ENCODE peak calls at places on chromosomes 12 and 14, in eight cellular contexts. W, U, K, V, F, Y, Q and D are unnamed samples.
A peak's percentile ranks its signal among the peaks of the same experiment; 100 is the strongest.

GRCh38 chr14:24329073-24329663 is 5.7 kb downstream of the ADCY4 start:
- DNase-seq in W (no peak), U (no peak), K (no peak), V (no peak), F (no peak), Y (no peak), Q (no peak), D (no peak)

GRCh38 chr12:2286461-2287131 is 233.8 kb downstream of the CACNA1C start:
- DNase-seq in W (no peak), U (peak; percentile 21), K (no peak), V (no peak), F (no peak), Y (no peak), Q (no peak), D (no peak)

GRCh38 chr12:21169878-21170472 is 39.0 kb downstream of the SLCO1B1 start:
- DNase-seq in W (no peak), U (no peak), K (no peak), V (no peak), F (no peak), Y (no peak), Q (peak; percentile 1), D (peak; percentile 8)

GRCh38 chr14:91230363-91231035 is 14.0 kb downstream of the GPR68 start:
- DNase-seq in W (no peak), U (no peak), K (no peak), V (no peak), F (no peak), Y (no peak), Q (no peak), D (no peak)

GRCh38 chr12:66077542-66077941 is 53.0 kb downstream of the LLPH start:
- DNase-seq in W (no peak), U (no peak), K (no peak), V (no peak), F (no peak), Y (no peak), Q (no peak), D (no peak)

GRCh38 chr12:101372431-101372830 is 35.1 kb downstream of the ARL1 start:
- DNase-seq in W (no peak), U (no peak), K (no peak), V (no peak), F (no peak), Y (no peak), Q (no peak), D (no peak)

GRCh38 chr14:100406505-100407131 is 83.5 kb downstream of the SLC25A47 start:
- DNase-seq in W (no peak), U (no peak), K (no peak), V (no peak), F (peak; percentile 29), Y (no peak), Q (peak; percentile 36), D (peak; percentile 65)

GRCh38 chr14:70881549-70882174 is 25.6 kb upstream of the PCNX1 start:
- DNase-seq in W (no peak), U (no peak), K (no peak), V (no peak), F (no peak), Y (no peak), Q (no peak), D (no peak)

GRCh38 chr14:80231732-80232131 is 20.4 kb upstream of the DIO2 start:
- DNase-seq in W (no peak), U (no peak), K (no peak), V (no peak), F (no peak), Y (no peak), Q (no peak), D (no peak)

GRCh38 chr12:108888031-108888430 is 8.1 kb downstream of the DAO start:
- DNase-seq in W (no peak), U (no peak), K (no peak), V (no peak), F (no peak), Y (no peak), Q (no peak), D (no peak)

GRCh38 chr14:49497725-49498348 is 88.3 kb downstream of the RPS29 start:
- DNase-seq in W (no peak), U (no peak), K (no peak), V (no peak), F (no peak), Y (no peak), Q (peak; percentile 34), D (peak; percentile 64)

GRCh38 chr14:90785876-90786450 is 30.3 kb downstream of the TTC7B start:
- DNase-seq in W (no peak), U (no peak), K (no peak), V (no peak), F (no peak), Y (no peak), Q (no peak), D (no peak)

GRCh38 chr14:90795744-90796143 is 20.5 kb downstream of the TTC7B start:
- DNase-seq in W (no peak), U (no peak), K (no peak), V (no peak), F (no peak), Y (no peak), Q (peak; percentile 67), D (peak; percentile 85)

GRCh38 chr12:111444314-111444705 is 38.6 kb downstream of the SH2B3 start:
- DNase-seq in W (no peak), U (no peak), K (no peak), V (peak; percentile 71), F (no peak), Y (no peak), Q (no peak), D (peak; percentile 27)

GRCh38 chr14:75084513-75084912 is 15.1 kb downstream of the ZC2HC1C start:
- DNase-seq in W (no peak), U (no peak), K (no peak), V (no peak), F (no peak), Y (no peak), Q (peak; percentile 33), D (peak; percentile 56)
- TF ChIP-seq CTCF in W (no peak), U (no peak), K (no peak), V (peak; percentile 60), F (no peak), Y (no peak), Q (peak; percentile 17), D (peak; percentile 45)

DNA sequence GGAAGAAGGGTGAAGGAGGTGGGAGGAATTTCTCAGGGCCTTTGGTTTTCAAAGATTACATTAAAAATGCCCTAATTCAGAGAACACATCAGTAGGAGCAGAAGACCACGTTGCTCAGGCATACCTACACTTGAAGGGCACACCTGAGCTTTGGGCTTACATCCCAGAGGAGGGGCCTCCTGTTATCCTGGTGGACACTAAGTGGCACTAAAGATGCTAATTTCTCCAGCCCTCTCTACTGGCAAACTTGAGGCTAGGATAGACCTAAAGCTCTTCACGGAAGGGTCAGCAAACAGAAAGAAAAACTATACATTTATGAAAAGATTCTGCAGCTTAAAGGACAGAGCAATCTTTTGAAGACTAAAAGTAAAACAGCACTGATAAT is 137.7 kb downstream of the NUAK1 start:
- DNase-seq in W (no peak), U (no peak), K (no peak), V (no peak), F (no peak), Y (no peak), Q (no peak), D (no peak)
- H3K27ac ChIP-seq in W (no peak overlapping the region), U (no peak overlapping the region), K (no peak overlapping the region), V (no peak overlapping the region), F (no peak overlapping the region), Y (no peak overlapping the region), Q (no peak overlapping the region), D (no peak overlapping the region)

GRCh38 chr12:67388331-67389163 is 119.4 kb downstream of the CAND1 start:
- DNase-seq in W (no peak), U (no peak), K (no peak), V (no peak), F (no peak), Y (no peak), Q (no peak), D (no peak)
- TF ChIP-seq CTCF in W (no peak), U (no peak), K (no peak), V (peak; percentile 34), F (no peak), Y (no peak), Q (peak; percentile 27), D (peak; percentile 25)

DNA sequence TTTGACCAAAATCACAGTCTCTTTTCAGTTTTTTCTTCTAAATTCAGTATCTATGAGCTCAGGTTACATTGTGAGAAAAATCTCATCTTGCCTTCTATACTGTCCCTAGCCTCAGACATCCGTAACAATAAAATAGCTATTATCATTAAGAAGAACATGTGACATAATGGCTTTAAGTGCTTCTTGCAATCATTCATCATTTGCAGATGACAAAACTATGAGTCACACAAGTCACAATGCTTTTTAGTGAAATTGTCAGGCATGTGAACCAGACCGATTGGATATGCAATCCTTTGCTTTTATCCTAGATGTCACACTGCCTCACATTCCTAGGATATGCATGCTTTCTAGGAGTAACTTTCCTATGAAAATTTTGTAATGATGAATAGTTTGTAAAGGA is 313.1 kb downstream of the SLC6A15 start:
- DNase-seq in W (no peak), U (no peak), K (no peak), V (no peak), F (no peak), Y (no peak), Q (peak; percentile 3), D (peak; percentile 38)
- H3K27ac ChIP-seq in W (no peak overlapping the region), U (no peak overlapping the region), K (no peak overlapping the region), V (no peak overlapping the region), F (no peak overlapping the region), Y (no peak overlapping the region), Q (no peak overlapping the region), D (no peak overlapping the region)

DNA sequence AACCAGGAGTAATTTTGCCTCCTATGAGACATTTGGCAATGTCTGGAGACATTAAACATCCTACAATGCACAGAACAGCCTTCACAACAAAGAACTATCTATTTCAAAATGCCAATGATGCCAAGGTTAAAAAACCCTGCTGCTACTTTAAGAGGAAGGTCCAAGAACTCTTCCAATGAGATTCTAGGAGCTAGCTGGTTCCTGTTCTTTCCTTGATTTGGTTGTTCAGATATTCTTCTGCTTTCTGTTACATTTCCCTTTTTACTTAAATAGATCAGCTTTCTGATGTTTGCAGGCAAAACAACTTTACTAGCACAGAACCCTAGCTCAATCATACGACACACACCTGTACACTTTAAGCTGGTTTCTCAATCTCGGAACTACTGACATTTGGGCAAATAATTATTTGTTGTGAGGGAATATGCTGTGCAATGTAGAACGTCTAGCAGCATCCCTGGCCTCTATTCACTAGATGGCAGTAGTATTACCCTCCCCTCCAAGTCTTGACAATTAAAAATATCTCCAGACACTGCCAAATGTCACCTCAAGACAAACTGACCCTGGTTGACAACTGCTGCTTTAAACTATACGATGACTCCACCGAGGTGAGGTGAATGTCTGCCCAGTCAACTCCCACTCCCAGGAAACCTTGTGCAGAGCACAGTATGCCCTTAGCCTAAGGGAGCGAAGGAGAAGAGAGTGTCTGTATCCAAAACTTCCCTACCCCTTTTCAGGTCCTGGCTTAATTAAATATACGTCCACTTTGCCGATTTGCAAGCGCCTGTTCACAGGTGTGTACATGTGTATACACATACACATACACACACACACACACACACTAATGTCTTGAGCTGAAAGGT is 4.4 kb downstream of the BLTP3B start:
- DNase-seq in W (no peak), U (no peak), K (no peak), V (no peak), F (no peak), Y (no peak), Q (peak; percentile 22), D (peak; percentile 41)
- TF ChIP-seq CTCF in W (no peak), U (no peak), K (peak; percentile 14), V (no peak), F (no peak), Y (no peak), Q (peak; percentile 19), D (peak; percentile 36)

GRCh38 chr12:25456474-25456873 is 96.6 kb downstream of the LMNTD1 start:
- DNase-seq in W (no peak), U (no peak), K (no peak), V (no peak), F (no peak), Y (no peak), Q (no peak), D (no peak)
- H3K27ac ChIP-seq in W (no peak overlapping the region), U (no peak overlapping the region), K (no peak overlapping the region), V (no peak overlapping the region), F (no peak overlapping the region), Y (no peak overlapping the region), Q (no peak overlapping the region), D (no peak overlapping the region)

GRCh38 chr12:79374543-79374942 is 316.2 kb downstream of the PAWR start:
- DNase-seq in W (no peak), U (no peak), K (no peak), V (no peak), F (no peak), Y (no peak), Q (peak; percentile 4), D (no peak)
- TF ChIP-seq CTCF in W (no peak), U (no peak), K (no peak), V (no peak), F (no peak), Y (no peak), Q (no peak), D (peak; percentile 44)